ENCODE peak calls at places on chromosomes 13 and 19, in five cellular contexts. D is activated CD4-positive, alpha-beta T cell treated with anti-CD3 and anti-CD28 coated beads, Interleukin-2, amount 50 U/mL, for 48 hours; S is GDM1; Y is mucosa of gallbladder; B is heart left ventricle. C is an unnamed sample.

GRCh38 chr13:45511310-45512147 is 46.8 kb downstream of the COG3 start:
- DNase-seq in B (no peak), Y (peak), D (no peak), S (peak), C (peak)

GRCh38 chr19:58538257-58539168 is 5.4 kb upstream of the TRIM28 start:
- DNase-seq in S (peak), D (peak), Y (no peak), B (no peak), C (no peak)

GRCh38 chr19:45781282-45782161 is 768 bp downstream of the DMPK start:
- DNase-seq in S (no peak), B (peak), D (no peak), Y (no peak), C (no peak)

GRCh38 chr13:95027638-95028037 is 273.6 kb downstream of the ABCC4 start:
- DNase-seq in B (no peak), D (no peak), S (no peak), Y (no peak), C (no peak)

GRCh38 chr19:41297628-41298326 is 12.2 kb upstream of the CCDC97 start:
- DNase-seq in D (no peak), S (no peak), Y (no peak), B (no peak), C (no peak)

GRCh38 chr13:19737844-19738557 is 44.7 kb downstream of the PSPC1 start:
- DNase-seq in Y (no peak), D (no peak), B (no peak), S (no peak), C (no peak)

GRCh38 chr19:2731181-2732117 is 8.4 kb downstream of the SLC39A3 start:
- DNase-seq in Y (no peak), B (no peak), D (no peak), S (no peak), C (no peak)

GRCh38 chr19:28039677-28040381 is 1173.1 kb downstream of the UQCRFS1 start:
- DNase-seq in Y (peak), B (no peak), S (no peak), D (no peak), C (no peak)

GRCh38 chr19:18287836-18288772 is 6.7 kb upstream of the JUND start:
- DNase-seq in D (no peak), S (no peak), Y (no peak), B (peak), C (no peak)

GRCh38 chr19:7655581-7655980 is 13.3 kb upstream of the RETN start:
- DNase-seq in S (no peak), Y (no peak), D (no peak), B (no peak), C (peak)

GRCh38 chr13:99043700-99044300 is 65.9 kb upstream of the DOCK9 start:
- DNase-seq in D (no peak), S (no peak), B (no peak), Y (no peak), C (no peak)

GRCh38 chr13:32195713-32196112 is 119.5 kb downstream of the ZAR1L start:
- DNase-seq in D (no peak), Y (no peak), S (no peak), B (no peak), C (no peak)

GRCh38 chr13:113849546-113849945 is 14.3 kb downstream of the GAS6 start:
- DNase-seq in D (no peak), Y (no peak), B (no peak), S (no peak), C (no peak)

GRCh38 chr13:97849305-97849704 is 104.2 kb upstream of the IPO5 start:
- DNase-seq in D (no peak), S (no peak), B (no peak), Y (no peak), C (peak)

GRCh38 chr13:32905063-32905863 is 111.0 kb upstream of the KL start:
- DNase-seq in D (no peak), B (no peak), Y (no peak), S (no peak), C (no peak)

GRCh38 chr19:46944123-46944718 is 75.4 kb upstream of the NPAS1 start:
- DNase-seq in D (no peak), S (no peak), B (no peak), Y (no peak), C (no peak)

GRCh38 chr19:6832412-6832811 is 55.0 kb upstream of the ADGRE1 start:
- DNase-seq in B (no peak), Y (no peak), S (no peak), D (no peak), C (peak)

GRCh38 chr19:2424686-2425621 is 2.4 kb downstream of the TIMM13 start:
- DNase-seq in Y (peak), S (no peak), B (peak), D (no peak), C (peak)

GRCh38 chr13:109436055-109436622 is 350.2 kb downstream of the IRS2 start:
- DNase-seq in B (no peak), Y (no peak), S (no peak), D (no peak), C (no peak)

GRCh38 chr13:41645313-41645712 is 188.0 kb downstream of the RGCC start:
- DNase-seq in B (no peak), D (no peak), S (no peak), Y (no peak), C (no peak)

GRCh38 chr19:2607712-2608601 is 94.5 kb downstream of the GNG7 start:
- DNase-seq in B (no peak), Y (no peak), D (peak), S (no peak), C (no peak)

GRCh38 chr13:73168226-73168992 is 109.6 kb downstream of the KLF5 start:
- DNase-seq in D (no peak), S (no peak), B (no peak), Y (no peak), C (no peak)

GRCh38 chr19:42081584-42082258 is 5.8 kb downstream of the ZNF574 start:
- DNase-seq in S (no peak), Y (no peak), B (no peak), D (no peak), C (no peak)

GRCh38 chr13:33868343-33868994 is 50.5 kb downstream of the RFC3 start:
- DNase-seq in B (no peak), S (no peak), D (no peak), Y (no peak), C (no peak)

GRCh38 chr19:7618771-7619510 is 10.4 kb downstream of the XAB2 start:
- DNase-seq in D (no peak), B (no peak), Y (peak), S (no peak), C (no peak)

GRCh38 chr13:106182404-106182803 is 353.1 kb downstream of the EFNB2 start:
- DNase-seq in D (no peak), S (peak), B (no peak), Y (no peak), C (peak)

GRCh38 chr13:30158774-30159445 is 148.4 kb downstream of the KATNAL1 start:
- DNase-seq in S (no peak), B (no peak), D (no peak), Y (no peak), C (no peak)

GRCh38 chr19:13844130-13844631 is 32.8 kb upstream of the NANOS3 start:
- DNase-seq in S (no peak), D (no peak), B (peak), Y (no peak), C (no peak)

GRCh38 chr19:17510220-17510993 is 1.0 kb upstream of the PGLS start:
- DNase-seq in B (no peak), Y (no peak), D (no peak), S (no peak), C (peak)

GRCh38 chr13:98039261-98039660 is 85.8 kb downstream of the IPO5 start:
- DNase-seq in Y (no peak), B (no peak), D (no peak), S (no peak), C (no peak)

GRCh38 chr13:32647926-32648325 is 61.7 kb downstream of the PDS5B start:
- DNase-seq in S (no peak), B (no peak), Y (no peak), D (no peak), C (no peak)

GRCh38 chr13:72726721-72727416 is 560 bp downstream of the MZT1 start:
- DNase-seq in Y (no peak), D (peak), S (peak), B (peak), C (peak)